ENCODE peak calls at places on chromosomes 6 and 20, in eight cellular contexts. B is A549, F is SK-N-SH, J is GM23338, Z is HCT116, E is HepG2, S is K562, H is GM12878. V is an unnamed sample. For H3K4me1, the result is how much of the 10 kb centered on the place peaks cover.

GRCh38 chr20:62615750-62616251 is 26.5 kb upstream of the SLCO4A1 start:
- DNase-seq in B (no peak), F (no peak), J (no peak), Z (no peak), E (no peak), S (no peak), H (no peak), V (no peak)

GRCh38 chr6:132814716-132815570 is 574 bp downstream of the RPS12 start:
- DNase-seq in B (no peak), F (no peak), J (no peak), Z (no peak), E (peak), S (no peak), H (no peak), V (no peak)

GRCh38 chr6:97917369-97917768 is 634.4 kb upstream of the MMS22L start:
- DNase-seq in B (no peak), F (no peak), J (peak), Z (no peak), E (no peak), S (no peak), H (no peak), V (no peak)

GRCh38 chr20:9287062-9287461 is 218.2 kb downstream of the PLCB4 start:
- DNase-seq in B (no peak), F (no peak), J (no peak), Z (no peak), E (no peak), S (no peak), H (no peak), V (no peak)

GRCh38 chr20:4147319-4147718 is 132.0 kb upstream of the RNF24 start:
- DNase-seq in B (no peak), F (no peak), J (no peak), Z (no peak), E (no peak), S (no peak), H (no peak), V (no peak)

GRCh38 chr6:4108561-4109093 is 26.7 kb downstream of the ECI2 start:
- DNase-seq in B (no peak), F (no peak), J (no peak), Z (no peak), E (no peak), S (no peak), H (no peak), V (no peak)

GRCh38 chr6:132202569-132202968 is 198.7 kb downstream of the MOXD1 start:
- DNase-seq in B (no peak), F (no peak), J (no peak), Z (no peak), E (no peak), S (no peak), H (no peak), V (no peak)

GRCh38 chr6:6752129-6752528 is 163.6 kb downstream of the LY86 start:
- DNase-seq in B (no peak), F (no peak), J (no peak), Z (no peak), E (no peak), S (no peak), H (no peak), V (no peak)

GRCh38 chr6:25302677-25303128 is 23.5 kb downstream of the CARMIL1 start:
- DNase-seq in B (peak), F (no peak), J (no peak), Z (no peak), E (no peak), S (no peak), H (no peak), V (no peak)

GRCh38 chr6:25298508-25298834 is 19.3 kb downstream of the CARMIL1 start:
- DNase-seq in B (no peak), F (no peak), J (no peak), Z (no peak), E (no peak), S (no peak), H (no peak), V (no peak)

GRCh38 chr6:25303234-25303633 is 24.1 kb downstream of the CARMIL1 start:
- DNase-seq in B (no peak), F (no peak), J (no peak), Z (no peak), E (no peak), S (no peak), H (no peak), V (no peak)

GRCh38 chr6:25302156-25302555 is 23.0 kb downstream of the CARMIL1 start:
- DNase-seq in B (no peak), F (no peak), J (no peak), Z (no peak), E (no peak), S (no peak), H (no peak), V (no peak)

DNA sequence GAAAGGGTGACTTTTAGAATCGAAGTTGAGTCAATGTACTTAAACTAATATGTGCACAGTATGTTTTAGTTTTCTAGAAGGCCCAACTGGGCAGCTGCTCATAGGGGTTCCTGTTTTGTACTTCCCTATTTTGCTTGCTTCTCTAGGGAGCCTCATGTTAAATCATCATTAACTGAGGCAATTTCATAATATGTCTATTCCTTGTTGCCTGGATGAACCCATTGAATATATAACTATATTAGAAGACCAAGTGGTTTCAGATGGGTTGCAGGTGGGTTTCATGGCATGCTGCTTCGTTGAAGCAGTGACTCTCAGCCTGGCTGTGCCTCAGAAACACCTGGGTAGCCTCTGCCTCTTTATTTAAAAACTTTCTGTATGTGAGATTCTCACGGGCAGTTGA is 22.2 kb downstream of the CARMIL1 start:
- DNase-seq in B (no peak), F (no peak), J (no peak), Z (no peak), E (no peak), S (no peak), H (no peak), V (no peak)
- H3K4me1 ChIP-seq in B (under half), F (under half), J (under half), Z (under half), E (under half), S (under half), H (under half), V (under half)

DNA sequence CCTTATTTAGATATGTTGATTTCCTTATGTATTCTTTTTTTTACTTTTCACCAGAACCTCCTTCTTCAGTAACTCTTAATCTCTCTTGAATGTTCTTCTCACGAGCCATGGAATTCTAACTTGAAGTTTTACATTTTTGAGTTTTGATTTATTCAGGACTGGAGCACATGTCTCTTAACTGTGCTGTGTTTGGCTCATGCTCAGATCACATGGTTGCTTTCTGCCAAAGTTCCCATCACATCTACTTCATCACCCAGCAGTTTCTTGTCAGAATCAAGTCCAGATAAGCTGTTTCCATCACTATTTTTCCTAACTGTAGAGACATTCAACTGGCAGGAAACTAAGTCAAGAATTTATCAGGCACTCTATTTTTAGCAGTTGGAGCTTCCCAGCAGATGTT is 31.7 kb downstream of the SLC35A1 start:
- DNase-seq in B (no peak), F (no peak), J (no peak), Z (no peak), E (no peak), S (no peak), H (no peak), V (no peak)
- H3K27ac ChIP-seq in B (no peak), F (no peak), J (no peak), Z (no peak), E (no peak), S (no peak), H (no peak), V (no peak)

DNA sequence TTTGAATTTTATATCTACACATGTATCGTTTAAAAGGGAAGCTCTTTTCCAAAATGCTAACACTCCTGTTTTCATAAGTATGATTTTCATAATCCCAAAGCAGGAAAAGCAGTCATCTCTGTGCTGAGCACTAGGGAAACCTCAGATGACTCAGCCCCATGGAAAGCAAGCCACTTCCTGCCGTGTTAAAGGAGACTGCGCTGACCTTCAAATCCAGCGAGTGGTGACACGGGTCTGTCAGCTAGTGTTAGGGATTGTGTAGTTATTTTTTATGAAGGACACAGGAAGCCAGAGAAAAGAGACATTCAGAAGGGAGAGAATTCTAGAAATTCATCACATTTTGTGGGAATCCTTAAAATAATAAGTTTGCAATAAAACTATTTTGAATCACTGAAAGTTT is 57.0 kb upstream of the CD93 start:
- DNase-seq in B (peak), F (no peak), J (no peak), Z (peak), E (peak), S (peak), H (no peak), V (peak)
- TF ChIP-seq REST in B (no peak), F (no peak), J (no peak), Z (no peak), E (no peak), S (no peak), H (no peak), V (no peak)

DNA sequence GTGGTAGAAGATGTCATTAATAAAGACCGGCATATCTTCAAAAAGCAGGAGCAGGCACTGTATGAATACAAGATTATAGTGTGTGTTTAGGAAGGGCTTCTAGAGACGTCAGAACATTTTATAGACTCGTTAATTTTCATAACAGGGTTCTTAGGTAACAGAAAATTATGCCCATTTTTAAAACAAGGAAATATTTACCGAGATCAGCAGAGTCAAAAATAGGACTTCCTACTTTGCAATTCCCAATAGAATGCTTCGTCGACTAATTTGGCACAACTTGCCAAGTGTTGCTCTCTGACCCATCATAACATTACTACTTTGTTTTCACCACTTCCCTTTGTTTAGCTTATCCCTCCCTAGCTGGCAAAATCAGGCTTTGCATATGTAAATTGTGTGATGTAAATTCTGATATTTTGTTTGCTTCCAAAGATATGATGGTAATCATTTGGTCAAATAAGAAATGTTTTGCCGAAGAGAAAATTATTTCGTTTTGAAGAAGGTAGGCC is 903 bp upstream of the RANBP9 start:
- DNase-seq in B (no peak), F (no peak), J (no peak), Z (no peak), E (no peak), S (no peak), H (no peak), V (no peak)
- H3K4me1 ChIP-seq in B (under half), F (under half), J (under half), Z (under half), E (under half), S (under half), H (under half), V (under half)

GRCh38 chr6:119134752-119135151 is 56.3 kb upstream of the FAM184A start:
- DNase-seq in B (no peak), F (no peak), J (no peak), Z (no peak), E (no peak), S (no peak), H (no peak), V (no peak)
- H3K27ac ChIP-seq in B (no peak), F (no peak), J (no peak), Z (no peak), E (no peak), S (no peak), H (no peak), V (no peak)